ENCODE peak calls at places on chromosome 6, in eight cellular contexts. J, E, U, M, X, L, D and Z are unnamed samples.

GRCh38 chr6:37244430-37245310 is 12.9 kb upstream of the TBC1D22B start:
- DNase-seq in J (no peak), E (peak), U (no peak), M (peak), X (no peak), L (peak), D (peak), Z (peak)

GRCh38 chr6:169993861-169994481 is 242.5 kb downstream of the ERMARD start:
- DNase-seq in J (no peak), E (no peak), U (no peak), M (no peak), X (no peak), L (no peak), D (no peak), Z (no peak)

GRCh38 chr6:110951008-110951407 is 7.5 kb upstream of the GTF3C6 start:
- DNase-seq in J (no peak), E (no peak), U (no peak), M (no peak), X (no peak), L (no peak), D (no peak), Z (no peak)

GRCh38 chr6:169288591-169288990 is 34.9 kb upstream of the THBS2 start:
- DNase-seq in J (no peak), E (peak), U (no peak), M (no peak), X (no peak), L (no peak), D (no peak), Z (no peak)

GRCh38 chr6:113671440-113671839 is 185.7 kb upstream of the MARCKS start:
- DNase-seq in J (no peak), E (no peak), U (no peak), M (no peak), X (no peak), L (no peak), D (no peak), Z (no peak)

GRCh38 chr6:2237001-2237400 is 8.4 kb downstream of the GMDS start:
- DNase-seq in J (no peak), E (peak), U (no peak), M (no peak), X (no peak), L (no peak), D (no peak), Z (no peak)

GRCh38 chr6:29797120-29797519 is 30.5 kb upstream of the HLA-G start:
- DNase-seq in J (no peak), E (peak), U (no peak), M (no peak), X (no peak), L (no peak), D (no peak), Z (no peak)

GRCh38 chr6:56199956-56200355 is 47.4 kb downstream of the COL21A1 start:
- DNase-seq in J (no peak), E (no peak), U (no peak), M (no peak), X (no peak), L (no peak), D (no peak), Z (no peak)

GRCh38 chr6:95227301-95227700 is 350.0 kb upstream of the MANEA start:
- DNase-seq in J (no peak), E (no peak), U (no peak), M (no peak), X (no peak), L (no peak), D (no peak), Z (no peak)

GRCh38 chr6:72522735-72523141 is 99.1 kb upstream of the KCNQ5 start:
- DNase-seq in J (no peak), E (no peak), U (no peak), M (peak), X (no peak), L (peak), D (no peak), Z (peak)

GRCh38 chr6:135535989-135536414 is 38.5 kb upstream of the AHI1 start:
- DNase-seq in J (no peak), E (peak), U (no peak), M (no peak), X (peak), L (peak), D (no peak), Z (peak)

GRCh38 chr6:1576166-1576565 is 33.5 kb upstream of the FOXC1 start:
- DNase-seq in J (no peak), E (no peak), U (no peak), M (no peak), X (no peak), L (no peak), D (no peak), Z (no peak)

GRCh38 chr6:12037803-12038202 is 25.7 kb downstream of the HIVEP1 start:
- DNase-seq in J (no peak), E (no peak), U (no peak), M (no peak), X (no peak), L (no peak), D (no peak), Z (no peak)

GRCh38 chr6:140846518-140847277 is 1286.0 kb upstream of the GJE1 start:
- DNase-seq in J (no peak), E (no peak), U (no peak), M (no peak), X (no peak), L (no peak), D (no peak), Z (no peak)

GRCh38 chr6:84508981-84509380 is 255.4 kb downstream of the TBX18 start:
- DNase-seq in J (no peak), E (no peak), U (no peak), M (no peak), X (no peak), L (no peak), D (no peak), Z (no peak)

GRCh38 chr6:44898296-44898930 is 429.7 kb upstream of the RUNX2 start:
- DNase-seq in J (no peak), E (peak), U (no peak), M (no peak), X (no peak), L (no peak), D (no peak), Z (peak)

GRCh38 chr6:35449287-35449881 is 2.8 kb upstream of the FANCE start:
- DNase-seq in J (no peak), E (peak), U (peak), M (peak), X (peak), L (peak), D (peak), Z (peak)

GRCh38 chr6:43856005-43856765 is 86.2 kb downstream of the VEGFA start:
- DNase-seq in J (peak), E (peak), U (no peak), M (no peak), X (no peak), L (no peak), D (no peak), Z (peak)

GRCh38 chr6:39907871-39908575 is 26.2 kb downstream of the MOCS1 start:
- DNase-seq in J (no peak), E (no peak), U (no peak), M (no peak), X (no peak), L (no peak), D (no peak), Z (no peak)

GRCh38 chr6:90490030-90490429 is 96.8 kb downstream of the MAP3K7 start:
- DNase-seq in J (no peak), E (no peak), U (no peak), M (no peak), X (no peak), L (no peak), D (no peak), Z (peak)